ENCODE peak calls at places on chromosomes 1 and 21, in ten cellular contexts. W is ovary, X is heart left ventricle, I is dorsolateral prefrontal cortex, R is cardiac muscle cell, F is uterus, B is GM06990, A is neural progenitor cell, C is OCI-LY7, T is left lung. Z is an unnamed sample.

GRCh38 chr21:44699502-44700001 is 2.6 kb downstream of the KRTAP10-12 start:
- DNase-seq in R (no peak), B (no peak), C (no peak), W (no peak), T (no peak), F (no peak), A (no peak), X (no peak), I (no peak), Z (no peak)

GRCh38 chr1:167503626-167504458 is 14.5 kb downstream of the CD247 start:
- DNase-seq in T (no peak), X (no peak), B (no peak), C (no peak), W (no peak), I (no peak), A (no peak), R (no peak), F (no peak), Z (no peak)

GRCh38 chr1:109691762-109692161 is 4.1 kb downstream of the GSTM1 start:
- DNase-seq in C (no peak), W (peak; percentile 85), X (no peak), I (no peak), A (no peak), B (no peak), T (no peak), R (no peak), F (peak; percentile 50), Z (no peak)

GRCh38 chr21:38804617-38805281 is 980 bp upstream of the ETS2 start:
- DNase-seq in R (peak; percentile 61), F (peak; percentile 72), X (peak; percentile 88), I (peak; percentile 43), B (no peak), C (no peak), W (peak; percentile 85), T (peak; percentile 80), A (no peak), Z (peak; percentile 79)

GRCh38 chr1:193487722-193488121 is 301.3 kb upstream of the B3GALT2 start:
- DNase-seq in X (no peak), W (no peak), T (no peak), I (no peak), A (no peak), F (no peak), C (no peak), B (no peak), R (no peak), Z (peak; percentile 16)

GRCh38 chr1:25031601-25031965 is 101.5 kb upstream of the RUNX3 start:
- DNase-seq in I (no peak), A (no peak), C (peak; percentile 28), X (no peak), F (no peak), T (no peak), R (no peak), W (no peak), B (no peak), Z (no peak)

GRCh38 chr21:44418108-44418875 is 37.0 kb upstream of the LRRC3 start:
- DNase-seq in F (no peak), I (no peak), A (no peak), X (peak; percentile 54), W (no peak), C (no peak), R (no peak), T (peak; percentile 14), B (no peak), Z (peak; percentile 2)

GRCh38 chr1:224454337-224455055 is 19.9 kb upstream of the WDR26 start:
- DNase-seq in B (no peak), T (no peak), C (no peak), I (no peak), F (no peak), W (no peak), R (no peak), X (no peak), A (no peak), Z (no peak)

GRCh38 chr1:155698382-155699038 is 9.6 kb downstream of the DAP3 start:
- DNase-seq in X (no peak), I (no peak), F (no peak), B (no peak), R (peak; percentile 42), A (no peak), T (no peak), C (no peak), W (no peak), Z (no peak)

GRCh38 chr1:226110249-226111108 is 48.0 kb downstream of the H3-3A start:
- DNase-seq in W (peak; percentile 81), R (peak; percentile 69), I (peak; percentile 53), F (peak; percentile 71), X (peak; percentile 88), T (peak; percentile 73), C (peak; percentile 88), B (peak; percentile 94), A (peak; percentile 69), Z (peak; percentile 75)

GRCh38 chr1:88855986-88856385 is 35.4 kb downstream of the GTF2B start:
- DNase-seq in C (no peak), T (no peak), R (peak; percentile 40), B (no peak), X (no peak), F (no peak), I (no peak), W (no peak), A (no peak), Z (no peak)

GRCh38 chr21:38506606-38507331 is 8.5 kb upstream of the ERG start:
- DNase-seq in I (no peak), F (no peak), T (no peak), X (no peak), A (peak; percentile 23), W (no peak), C (no peak), R (peak; percentile 17), B (no peak), Z (peak; percentile 31)

DNA sequence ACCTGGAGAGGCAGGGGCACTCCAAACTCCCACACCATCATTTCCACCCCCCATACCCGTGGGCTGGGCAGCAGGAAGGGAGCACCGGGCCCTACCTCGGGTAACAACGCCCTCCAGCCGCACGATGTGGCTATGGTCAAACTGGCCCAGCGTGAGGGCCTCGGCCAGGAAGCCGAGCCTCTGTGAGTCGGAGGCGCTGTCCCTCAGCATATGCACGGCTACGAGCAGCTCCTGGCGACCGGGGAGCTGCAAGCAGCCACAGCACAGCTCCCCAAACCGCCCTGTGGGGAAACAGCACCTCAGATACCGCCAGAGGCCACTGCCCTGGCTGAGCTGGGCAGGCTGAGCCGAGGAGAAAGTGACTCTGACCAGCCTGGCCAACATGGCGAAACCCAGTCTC is 29.2 kb downstream of the CDCA8 start:
- DNase-seq in W (no peak), F (no peak), I (no peak), X (no peak), A (peak; percentile 30), R (no peak), T (no peak), B (no peak), C (no peak), Z (no peak)
- TF ChIP-seq CTCF in W (no peak), F (no peak), I (no peak), X (no peak), A (no peak), R (no peak), T (no peak), B (no peak), C (no peak), Z (no peak)

GRCh38 chr1:205317311-205317917 is 4.1 kb downstream of the NUAK2 start:
- DNase-seq in R (peak; percentile 55), C (no peak), A (no peak), F (peak; percentile 42), X (peak; percentile 91), B (no peak), I (peak; percentile 94), T (peak; percentile 88), W (peak; percentile 62), Z (peak; percentile 81)
- TF ChIP-seq CTCF in R (no peak), C (peak; percentile 14), A (no peak), F (no peak), X (no peak), B (no peak), I (no peak), T (no peak), W (no peak), Z (no peak)

GRCh38 chr1:17304155-17304826 is 3.7 kb upstream of the PADI4 start:
- DNase-seq in F (no peak), B (no peak), R (no peak), W (no peak), I (no peak), A (no peak), T (no peak), C (no peak), X (no peak), Z (no peak)

GRCh38 chr1:17297991-17298390 is 10.0 kb upstream of the PADI4 start:
- DNase-seq in I (no peak), F (no peak), A (no peak), C (no peak), T (no peak), R (no peak), B (no peak), X (no peak), W (no peak), Z (no peak)

GRCh38 chr1:17305576-17306095 is 2.4 kb upstream of the PADI4 start:
- DNase-seq in X (no peak), A (no peak), I (no peak), B (no peak), F (no peak), W (no peak), T (no peak), R (no peak), C (no peak), Z (no peak)

GRCh38 chr1:17304827-17305177 is 3.2 kb upstream of the PADI4 start:
- DNase-seq in W (no peak), B (no peak), I (no peak), A (no peak), C (no peak), X (no peak), T (no peak), F (no peak), R (no peak), Z (no peak)

GRCh38 chr1:17301767-17302166 is 6.2 kb upstream of the PADI4 start:
- DNase-seq in B (no peak), F (no peak), W (no peak), A (no peak), C (no peak), T (no peak), X (no peak), I (no peak), R (no peak), Z (no peak)
- TF ChIP-seq CTCF in B (no peak), F (no peak), W (no peak), A (no peak), C (no peak), T (no peak), X (no peak), I (no peak), R (no peak), Z (no peak)

GRCh38 chr1:33111965-33112364 is 31.0 kb downstream of the AZIN2 start:
- DNase-seq in B (no peak), R (peak; percentile 51), A (no peak), I (no peak), F (no peak), X (no peak), T (no peak), W (no peak), C (peak; percentile 43), Z (no peak)
- TF ChIP-seq CTCF in B (peak; percentile 42), R (peak; percentile 32), A (peak; percentile 43), I (peak; percentile 23), F (no peak), X (no peak), T (no peak), W (no peak), C (peak; percentile 75), Z (peak; percentile 31)